ENCODE peak calls at places on chromosomes 11 and 22, in six cellular contexts. One of them, this sample, is unnamed.

GRCh38 chr11:64131657-64132387 is 34.1 kb downstream of the MACROD1 start:
- DNase-seq in neural crest cell: no peak
- DNase-seq in C1 segment of cervical spinal cord: no peak
- DNase-seq in iPS DF 6.9: no peak
- DNase-seq in suprapubic skin: no peak
- DNase-seq in progenitor cell of endocrine pancreas: no peak
- DNase-seq in this sample: no peak

GRCh38 chr11:102139081-102139498 is 28.8 kb downstream of the YAP1 start:
- DNase-seq in neural crest cell: no peak
- DNase-seq in C1 segment of cervical spinal cord: no peak
- DNase-seq in iPS DF 6.9: no peak
- DNase-seq in suprapubic skin: no peak
- DNase-seq in progenitor cell of endocrine pancreas: no peak
- DNase-seq in this sample: no peak

GRCh38 chr11:68047437-68048290 is 8.8 kb downstream of the TCIRG1 start:
- DNase-seq in neural crest cell: no peak
- DNase-seq in C1 segment of cervical spinal cord: no peak
- DNase-seq in iPS DF 6.9: no peak
- DNase-seq in suprapubic skin: peak; percentile 57
- DNase-seq in progenitor cell of endocrine pancreas: no peak
- DNase-seq in this sample: no peak

GRCh38 chr22:32413715-32414114 is 1.7 kb upstream of the RTCB start:
- DNase-seq in neural crest cell: no peak
- DNase-seq in C1 segment of cervical spinal cord: no peak
- DNase-seq in iPS DF 6.9: no peak
- DNase-seq in suprapubic skin: no peak
- DNase-seq in progenitor cell of endocrine pancreas: no peak
- DNase-seq in this sample: no peak

GRCh38 chr11:86210898-86211297 is 33.7 kb upstream of the EED start:
- DNase-seq in neural crest cell: no peak
- DNase-seq in C1 segment of cervical spinal cord: no peak
- DNase-seq in iPS DF 6.9: no peak
- DNase-seq in suprapubic skin: no peak
- DNase-seq in progenitor cell of endocrine pancreas: no peak
- DNase-seq in this sample: no peak

GRCh38 chr11:7671347-7671746 is 2.0 kb downstream of the CYB5R2 start:
- DNase-seq in neural crest cell: no peak
- DNase-seq in C1 segment of cervical spinal cord: no peak
- DNase-seq in iPS DF 6.9: no peak
- DNase-seq in suprapubic skin: no peak
- DNase-seq in progenitor cell of endocrine pancreas: no peak
- DNase-seq in this sample: no peak

GRCh38 chr11:93221539-93221938 is 23.7 kb upstream of the SLC36A4 start:
- DNase-seq in neural crest cell: no peak
- DNase-seq in C1 segment of cervical spinal cord: no peak
- DNase-seq in iPS DF 6.9: no peak
- DNase-seq in suprapubic skin: no peak
- DNase-seq in progenitor cell of endocrine pancreas: no peak
- DNase-seq in this sample: no peak

GRCh38 chr11:110525883-110526282 is 96.1 kb downstream of the FDX1 start:
- DNase-seq in neural crest cell: no peak
- DNase-seq in C1 segment of cervical spinal cord: no peak
- DNase-seq in iPS DF 6.9: no peak
- DNase-seq in suprapubic skin: no peak
- DNase-seq in progenitor cell of endocrine pancreas: no peak
- DNase-seq in this sample: no peak

GRCh38 chr11:119382101-119382500 is 611 bp upstream of the USP2 start:
- DNase-seq in neural crest cell: no peak
- DNase-seq in C1 segment of cervical spinal cord: no peak
- DNase-seq in iPS DF 6.9: no peak
- DNase-seq in suprapubic skin: no peak
- DNase-seq in progenitor cell of endocrine pancreas: no peak
- DNase-seq in this sample: no peak

GRCh38 chr11:74272276-74272675 is 39.2 kb downstream of the P4HA3 start:
- DNase-seq in neural crest cell: no peak
- DNase-seq in C1 segment of cervical spinal cord: no peak
- DNase-seq in iPS DF 6.9: no peak
- DNase-seq in suprapubic skin: no peak
- DNase-seq in progenitor cell of endocrine pancreas: no peak
- DNase-seq in this sample: no peak

GRCh38 chr11:43830928-43831440 is 49.6 kb upstream of the ALKBH3 start:
- DNase-seq in neural crest cell: no peak
- DNase-seq in C1 segment of cervical spinal cord: no peak
- DNase-seq in iPS DF 6.9: no peak
- DNase-seq in suprapubic skin: no peak
- DNase-seq in progenitor cell of endocrine pancreas: no peak
- DNase-seq in this sample: peak; percentile 24

GRCh38 chr11:9953994-9954626 is 290.2 kb downstream of the SWAP70 start:
- DNase-seq in neural crest cell: no peak
- DNase-seq in C1 segment of cervical spinal cord: no peak
- DNase-seq in iPS DF 6.9: no peak
- DNase-seq in suprapubic skin: no peak
- DNase-seq in progenitor cell of endocrine pancreas: no peak
- DNase-seq in this sample: no peak

GRCh38 chr11:49208006-49208721 is at the start of gene FOLH1:
- DNase-seq in neural crest cell: no peak
- DNase-seq in C1 segment of cervical spinal cord: no peak
- DNase-seq in iPS DF 6.9: no peak
- DNase-seq in suprapubic skin: no peak
- DNase-seq in progenitor cell of endocrine pancreas: no peak
- DNase-seq in this sample: peak; percentile 5

GRCh38 chr22:26168934-26169311 is 339 bp upstream of the SEZ6L start:
- DNase-seq in neural crest cell: no peak
- DNase-seq in C1 segment of cervical spinal cord: no peak
- DNase-seq in iPS DF 6.9: no peak
- DNase-seq in suprapubic skin: no peak
- DNase-seq in progenitor cell of endocrine pancreas: no peak
- DNase-seq in this sample: no peak